ENCODE peak calls at places on chromosomes 4 and X, in four cellular contexts. One of them, this sample, is unnamed.

GRCh38 chr4:143089291-143089690 is 95.4 kb upstream of the USP38 start:
- DNase-seq in heart left ventricle: no peak
- DNase-seq in cardiac muscle cell: peak
- DNase-seq in nephron progenitor cell: peak
- DNase-seq in this sample: no peak

GRCh38 chr4:127730142-127730913 is at the start of gene SLC25A31:
- DNase-seq in nephron progenitor cell: no peak
- DNase-seq in heart left ventricle: no peak
- DNase-seq in cardiac muscle cell: no peak
- DNase-seq in this sample: no peak

GRCh38 chr4:118993329-118993728 is 104.7 kb downstream of the SYNPO2 start:
- DNase-seq in nephron progenitor cell: no peak
- DNase-seq in heart left ventricle: no peak
- DNase-seq in cardiac muscle cell: no peak
- DNase-seq in this sample: no peak

GRCh38 chrX:77160301-77160700 is 286.9 kb upstream of the FGF16 start:
- DNase-seq in nephron progenitor cell: no peak
- DNase-seq in heart left ventricle: no peak
- DNase-seq in cardiac muscle cell: no peak
- DNase-seq in this sample: peak

GRCh38 chrX:19825271-19825670 is 62.1 kb downstream of the SH3KBP1 start:
- DNase-seq in cardiac muscle cell: no peak
- DNase-seq in nephron progenitor cell: no peak
- DNase-seq in heart left ventricle: no peak
- DNase-seq in this sample: no peak

GRCh38 chrX:101410461-101410860 is 2.4 kb downstream of the HNRNPH2 start:
- DNase-seq in cardiac muscle cell: no peak
- DNase-seq in nephron progenitor cell: no peak
- DNase-seq in heart left ventricle: no peak
- DNase-seq in this sample: peak

GRCh38 chrX:109475174-109475891 is 6.6 kb downstream of the GUCY2F start:
- DNase-seq in heart left ventricle: peak
- DNase-seq in cardiac muscle cell: peak
- DNase-seq in nephron progenitor cell: peak
- DNase-seq in this sample: peak

GRCh38 chr4:137531951-137532868 is at the start of gene PCDH18:
- DNase-seq in nephron progenitor cell: peak
- DNase-seq in cardiac muscle cell: peak
- DNase-seq in heart left ventricle: peak
- DNase-seq in this sample: peak

GRCh38 chrX:2955281-2955680 is 26.1 kb upstream of the ARSD start:
- DNase-seq in nephron progenitor cell: no peak
- DNase-seq in cardiac muscle cell: no peak
- DNase-seq in heart left ventricle: no peak
- DNase-seq in this sample: no peak

GRCh38 chr4:78610546-78611214 is 59.1 kb downstream of the ANXA3 start:
- DNase-seq in heart left ventricle: no peak
- DNase-seq in cardiac muscle cell: no peak
- DNase-seq in nephron progenitor cell: no peak
- DNase-seq in this sample: no peak

GRCh38 chr4:169438057-169438480 is 167.3 kb upstream of the SH3RF1 start:
- DNase-seq in heart left ventricle: no peak
- DNase-seq in nephron progenitor cell: no peak
- DNase-seq in cardiac muscle cell: no peak
- DNase-seq in this sample: no peak

GRCh38 chr4:11488657-11489448 is 60.2 kb upstream of the HS3ST1 start:
- DNase-seq in cardiac muscle cell: no peak
- DNase-seq in nephron progenitor cell: no peak
- DNase-seq in heart left ventricle: no peak
- DNase-seq in this sample: no peak

GRCh38 chr4:129394635-129395034 is 298.7 kb downstream of the C4orf33 start:
- DNase-seq in nephron progenitor cell: no peak
- DNase-seq in heart left ventricle: no peak
- DNase-seq in cardiac muscle cell: no peak
- DNase-seq in this sample: no peak

GRCh38 chr4:60482921-60483351 is 717.2 kb upstream of the ADGRL3 start:
- DNase-seq in nephron progenitor cell: no peak
- DNase-seq in cardiac muscle cell: no peak
- DNase-seq in heart left ventricle: no peak
- DNase-seq in this sample: no peak

GRCh38 chrX:140342410-140342809 is 162.5 kb downstream of the SOX3 start:
- DNase-seq in nephron progenitor cell: no peak
- DNase-seq in heart left ventricle: no peak
- DNase-seq in cardiac muscle cell: no peak
- DNase-seq in this sample: no peak

GRCh38 chr4:18859468-18859867 is 837.9 kb upstream of the LCORL start:
- DNase-seq in cardiac muscle cell: no peak
- DNase-seq in nephron progenitor cell: peak
- DNase-seq in heart left ventricle: no peak
- DNase-seq in this sample: no peak

GRCh38 chr4:121980643-121981042 is 28.8 kb upstream of the TRPC3 start:
- DNase-seq in heart left ventricle: peak
- DNase-seq in cardiac muscle cell: no peak
- DNase-seq in nephron progenitor cell: no peak
- DNase-seq in this sample: no peak

GRCh38 chr4:33302298-33302697 is 2582.1 kb downstream of the PCDH7 start:
- DNase-seq in nephron progenitor cell: no peak
- DNase-seq in heart left ventricle: no peak
- DNase-seq in cardiac muscle cell: no peak
- DNase-seq in this sample: no peak

GRCh38 chr4:111678466-111678865 is 466.8 kb upstream of the FAM241A start:
- DNase-seq in heart left ventricle: no peak
- DNase-seq in nephron progenitor cell: no peak
- DNase-seq in cardiac muscle cell: no peak
- DNase-seq in this sample: no peak

GRCh38 chr4:80202784-80203553 is 5.7 kb downstream of the PRDM8 start:
- DNase-seq in cardiac muscle cell: peak
- DNase-seq in nephron progenitor cell: peak
- DNase-seq in heart left ventricle: no peak
- DNase-seq in this sample: peak

GRCh38 chr4:153169811-153170210 is 34.4 kb upstream of the TRIM2 start:
- DNase-seq in heart left ventricle: no peak
- DNase-seq in nephron progenitor cell: no peak
- DNase-seq in cardiac muscle cell: no peak
- DNase-seq in this sample: no peak

GRCh38 chr4:68342139-68342538 is 7.8 kb downstream of the YTHDC1 start:
- DNase-seq in nephron progenitor cell: no peak
- DNase-seq in cardiac muscle cell: no peak
- DNase-seq in heart left ventricle: no peak
- DNase-seq in this sample: no peak

GRCh38 chrX:10062352-10062751 is 94.4 kb upstream of the CLCN4 start:
- DNase-seq in heart left ventricle: no peak
- DNase-seq in nephron progenitor cell: no peak
- DNase-seq in cardiac muscle cell: no peak
- DNase-seq in this sample: no peak

DNA sequence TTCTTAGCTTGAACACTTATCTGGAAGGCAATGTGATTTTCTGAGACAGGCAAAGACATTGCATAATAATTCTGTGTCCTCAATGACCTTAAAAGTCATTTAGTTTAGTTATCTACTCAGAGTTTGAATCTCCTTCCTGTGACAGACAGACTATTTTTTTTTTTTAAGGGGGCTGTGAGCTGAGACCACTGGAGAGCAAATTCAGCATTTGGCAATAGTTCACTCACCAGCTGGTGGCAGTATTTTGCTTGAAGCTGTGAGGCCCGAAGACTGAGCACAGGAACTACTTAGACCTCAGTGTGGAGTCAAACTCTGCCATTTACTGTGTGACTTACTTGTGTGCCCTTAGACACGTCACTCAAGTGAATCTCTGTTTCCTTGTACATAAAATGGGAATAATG is 22.9 kb upstream of the CPE start:
- DNase-seq in nephron progenitor cell: peak
- DNase-seq in heart left ventricle: peak
- DNase-seq in cardiac muscle cell: peak
- DNase-seq in this sample: peak
- TF ChIP-seq CTCF in nephron progenitor cell: peak
- TF ChIP-seq CTCF in heart left ventricle: no peak
- TF ChIP-seq CTCF in cardiac muscle cell: peak
- TF ChIP-seq CTCF in this sample: peak

DNA sequence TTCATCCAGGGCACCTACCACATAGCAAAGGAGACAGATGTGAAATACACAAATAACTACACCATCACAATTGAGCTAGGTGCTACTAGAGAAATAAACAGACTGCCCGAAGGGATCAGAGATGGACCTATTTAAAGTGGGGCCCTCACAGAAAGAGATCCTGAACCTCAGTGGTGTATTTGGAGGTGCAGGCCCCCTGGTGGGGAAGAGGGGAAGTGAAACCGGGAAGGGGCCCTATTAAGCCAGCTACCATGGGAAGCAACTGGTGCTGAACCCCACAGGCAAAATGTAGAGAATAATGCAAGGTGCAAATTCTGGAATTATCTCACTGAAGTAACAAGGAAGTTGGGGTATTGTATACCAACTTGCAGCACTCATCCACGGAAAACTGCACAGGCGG is 78.6 kb upstream of the FAM9A start:
- DNase-seq in heart left ventricle: no peak
- DNase-seq in cardiac muscle cell: no peak
- DNase-seq in nephron progenitor cell: peak
- DNase-seq in this sample: peak
- TF ChIP-seq CTCF in heart left ventricle: peak
- TF ChIP-seq CTCF in cardiac muscle cell: peak
- TF ChIP-seq CTCF in nephron progenitor cell: peak
- TF ChIP-seq CTCF in this sample: peak

GRCh38 chrX:87337267-87337666 is 180.3 kb upstream of the KLHL4 start:
- DNase-seq in cardiac muscle cell: no peak
- DNase-seq in nephron progenitor cell: no peak
- DNase-seq in heart left ventricle: no peak
- DNase-seq in this sample: no peak
- TF ChIP-seq CTCF in cardiac muscle cell: no peak
- TF ChIP-seq CTCF in nephron progenitor cell: no peak
- TF ChIP-seq CTCF in heart left ventricle: no peak
- TF ChIP-seq CTCF in this sample: no peak

GRCh38 chr4:130705023-130705422 is 1609.1 kb downstream of the C4orf33 start:
- DNase-seq in nephron progenitor cell: no peak
- DNase-seq in heart left ventricle: no peak
- DNase-seq in cardiac muscle cell: no peak
- DNase-seq in this sample: no peak
- TF ChIP-seq CTCF in nephron progenitor cell: no peak
- TF ChIP-seq CTCF in heart left ventricle: no peak
- TF ChIP-seq CTCF in cardiac muscle cell: no peak
- TF ChIP-seq CTCF in this sample: no peak

GRCh38 chr4:102575369-102576129 is 74.4 kb downstream of the NFKB1 start:
- DNase-seq in nephron progenitor cell: no peak
- DNase-seq in cardiac muscle cell: no peak
- DNase-seq in heart left ventricle: no peak
- DNase-seq in this sample: no peak

GRCh38 chr4:102580463-102580842 is 79.3 kb downstream of the NFKB1 start:
- DNase-seq in nephron progenitor cell: no peak
- DNase-seq in cardiac muscle cell: peak
- DNase-seq in heart left ventricle: no peak
- DNase-seq in this sample: peak

GRCh38 chr4:102579794-102580462 is 78.8 kb downstream of the NFKB1 start:
- DNase-seq in nephron progenitor cell: no peak
- DNase-seq in cardiac muscle cell: no peak
- DNase-seq in heart left ventricle: no peak
- DNase-seq in this sample: no peak

GRCh38 chr4:102578270-102578669 is 77.1 kb downstream of the NFKB1 start:
- DNase-seq in cardiac muscle cell: no peak
- DNase-seq in nephron progenitor cell: no peak
- DNase-seq in heart left ventricle: no peak
- DNase-seq in this sample: no peak

DNA sequence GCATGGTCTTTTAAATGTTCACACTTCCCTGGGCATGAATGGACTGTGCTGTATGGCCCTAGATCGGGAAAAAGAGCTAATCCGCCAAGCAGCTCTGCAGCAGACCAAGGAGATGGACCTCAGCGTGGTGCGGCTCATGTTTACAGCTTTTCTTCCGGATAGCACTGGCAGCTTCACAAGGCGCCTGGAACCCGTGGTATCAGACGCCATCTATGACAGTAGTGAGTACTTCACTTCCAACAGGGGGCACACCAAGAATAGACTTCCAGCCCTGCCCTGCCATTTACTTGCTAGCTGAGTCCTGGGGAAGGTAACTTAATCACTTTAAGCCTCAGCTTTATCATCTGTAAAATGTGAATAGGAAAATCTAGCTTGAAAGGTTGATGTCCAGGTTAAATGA is 77.7 kb downstream of the NFKB1 start:
- DNase-seq in nephron progenitor cell: peak
- DNase-seq in heart left ventricle: no peak
- DNase-seq in cardiac muscle cell: peak
- DNase-seq in this sample: no peak
- TF ChIP-seq CTCF in nephron progenitor cell: no peak
- TF ChIP-seq CTCF in heart left ventricle: no peak
- TF ChIP-seq CTCF in cardiac muscle cell: no peak
- TF ChIP-seq CTCF in this sample: no peak

GRCh38 chrX:42519666-42520231 is 258.2 kb downstream of the PPP1R2C start:
- DNase-seq in cardiac muscle cell: no peak
- DNase-seq in nephron progenitor cell: no peak
- DNase-seq in heart left ventricle: no peak
- DNase-seq in this sample: no peak
- TF ChIP-seq CTCF in cardiac muscle cell: peak
- TF ChIP-seq CTCF in nephron progenitor cell: no peak
- TF ChIP-seq CTCF in heart left ventricle: no peak
- TF ChIP-seq CTCF in this sample: no peak

This sample was measured in activated CD8-positive, alpha-beta T cell treated with anti-CD3 and anti-CD28 coated beads for 36 hours.